ENCODE peak calls at places on chromosomes 13 and 19, in nine cellular contexts. E is Panc1, J is K562, U is GM12891, N is transverse colon, P is GM23338, L is breast epithelium, O is SK-N-SH, D is GM12892. F is an unnamed sample.

GRCh38 chr13:74871671-74872070 is 610.3 kb downstream of the TBC1D4 start:
- DNase-seq in P (no peak), O (no peak), E (no peak), N (no peak), D (no peak), L (no peak), J (no peak), U (no peak), F (no peak)

GRCh38 chr19:15449620-15450527 is at the start of gene WIZ:
- DNase-seq in P (peak), O (peak), N (peak), L (peak), U (peak), J (peak), D (peak), E (no peak), F (peak)

GRCh38 chr19:52600639-52601024 is 30.5 kb downstream of the ZNF701 start:
- DNase-seq in P (peak), U (no peak), N (peak), E (no peak), L (no peak), O (no peak), J (no peak), D (no peak), F (peak)

GRCh38 chr19:4697304-4697703 is 26.3 kb downstream of the DPP9 start:
- DNase-seq in O (no peak), N (no peak), D (no peak), L (no peak), E (no peak), P (no peak), J (no peak), U (no peak), F (no peak)

GRCh38 chr13:90197722-90198121 is 1149.8 kb upstream of the MIR17HG start:
- DNase-seq in E (no peak), D (no peak), J (no peak), L (no peak), O (no peak), U (no peak), N (no peak), P (no peak), F (no peak)

GRCh38 chr19:55257461-55258411 is 1.1 kb downstream of the PPP6R1 start:
- DNase-seq in E (no peak), D (no peak), L (no peak), U (no peak), J (peak), O (peak), N (no peak), P (peak), F (peak)

GRCh38 chr13:46614582-46614981 is 61.6 kb downstream of the LRCH1 start:
- DNase-seq in U (no peak), O (no peak), J (no peak), N (no peak), E (no peak), L (no peak), P (no peak), D (no peak), F (no peak)

GRCh38 chr13:99366075-99366987 is 59.1 kb upstream of the GPR183 start:
- DNase-seq in U (no peak), O (no peak), N (no peak), L (no peak), J (no peak), D (no peak), E (no peak), P (no peak), F (no peak)

GRCh38 chr19:29211562-29212416 is 1.2 kb downstream of the UQCRFS1 start:
- DNase-seq in J (peak), L (no peak), O (peak), E (no peak), U (no peak), D (no peak), P (peak), N (peak), F (no peak)

GRCh38 chr13:49346460-49346859 is 97.4 kb downstream of the CAB39L start:
- DNase-seq in P (no peak), J (no peak), L (no peak), N (no peak), U (no peak), D (no peak), O (no peak), E (no peak), F (no peak)

GRCh38 chr19:2462635-2463421 is 6.1 kb upstream of the LMNB2 start:
- DNase-seq in L (peak), D (no peak), E (no peak), O (peak), J (no peak), P (peak), U (no peak), N (peak), F (no peak)

GRCh38 chr13:100984349-100984748 is 309.8 kb upstream of the TMTC4 start:
- DNase-seq in E (no peak), N (no peak), U (no peak), O (no peak), L (no peak), D (no peak), J (no peak), P (no peak), F (no peak)

GRCh38 chr19:5281588-5281987 is 59.0 kb downstream of the PTPRS start:
- DNase-seq in N (peak), L (peak), U (no peak), O (peak), D (no peak), E (no peak), P (no peak), J (no peak), F (no peak)

GRCh38 chr19:10142701-10143375 is 23.1 kb upstream of the EIF3G start:
- DNase-seq in N (peak), J (no peak), E (no peak), D (no peak), L (no peak), U (no peak), O (no peak), P (no peak), F (no peak)

GRCh38 chr13:102584423-102584822 is 12.4 kb upstream of the TPP2 start:
- DNase-seq in P (no peak), E (no peak), L (no peak), D (no peak), U (no peak), O (no peak), N (no peak), J (no peak), F (peak)

GRCh38 chr19:16736709-16737108 is 17.1 kb downstream of the NWD1 start:
- DNase-seq in P (peak), O (no peak), U (no peak), D (no peak), J (no peak), N (no peak), E (no peak), L (no peak), F (no peak)

GRCh38 chr19:16714702-16715294 is 4.8 kb upstream of the NWD1 start:
- DNase-seq in U (no peak), D (peak), P (peak), E (peak), L (peak), J (peak), N (peak), O (peak), F (peak)

GRCh38 chr19:49422407-49423277 is 599 bp downstream of the PTH2 start:
- DNase-seq in N (no peak), O (peak), L (no peak), U (no peak), D (no peak), P (peak), E (no peak), J (peak), F (peak)

GRCh38 chr13:112346173-112346898 is 29.8 kb upstream of the SPACA7 start:
- DNase-seq in O (no peak), L (no peak), P (peak), U (no peak), E (no peak), N (no peak), D (no peak), J (no peak), F (no peak)

GRCh38 chr13:26061947-26062346 is 10.1 kb upstream of the SHISA2 start:
- DNase-seq in J (no peak), O (no peak), P (no peak), E (no peak), U (no peak), L (no peak), D (no peak), N (no peak), F (no peak)

GRCh38 chr19:41708481-41708880 is at the start of gene CEACAM5:
- DNase-seq in D (no peak), P (no peak), J (no peak), U (no peak), L (no peak), N (peak), E (no peak), O (no peak), F (no peak)

GRCh38 chr19:3140667-3141038 is 4.8 kb downstream of the GNA15 start:
- DNase-seq in N (no peak), O (no peak), P (no peak), U (no peak), J (no peak), D (no peak), L (no peak), E (no peak), F (no peak)

GRCh38 chr13:93151277-93151676 is 75.3 kb upstream of the GPC6 start:
- DNase-seq in P (no peak), E (no peak), J (no peak), N (no peak), D (no peak), O (no peak), L (no peak), U (no peak), F (peak)

GRCh38 chr13:31207630-31208549 is 8.1 kb downstream of the B3GLCT start:
- DNase-seq in L (no peak), O (no peak), U (no peak), J (no peak), D (no peak), E (no peak), P (no peak), N (no peak), F (no peak)

GRCh38 chr19:12527034-12527836 is 24.0 kb downstream of the ZNF564 start:
- DNase-seq in D (no peak), L (no peak), P (peak), E (no peak), U (no peak), J (no peak), N (no peak), O (no peak), F (no peak)

DNA sequence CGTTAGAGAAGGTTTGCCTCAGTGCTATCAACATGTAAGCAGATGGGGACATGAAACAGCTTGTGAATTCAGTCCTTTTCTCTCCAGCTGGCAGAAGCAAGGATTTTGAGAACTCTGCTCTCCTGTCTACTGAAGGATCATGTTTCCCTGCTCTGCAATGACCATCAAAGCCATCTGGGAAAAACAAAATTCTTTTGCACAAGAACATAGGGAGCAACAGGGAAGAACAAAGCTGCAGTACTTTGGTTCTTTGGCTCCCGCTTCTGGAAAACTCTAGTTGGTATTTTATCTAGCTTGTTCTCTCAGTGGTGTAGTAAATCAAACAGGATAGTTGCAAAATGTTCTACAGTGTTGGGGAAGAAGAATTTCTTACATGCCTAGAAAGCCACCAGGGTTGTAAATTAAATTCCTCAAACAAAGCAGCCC is 270.4 kb downstream of the ENOX1 start:
- DNase-seq in D (no peak), E (no peak), P (no peak), U (no peak), O (no peak), J (no peak), N (no peak), L (no peak), F (no peak)
- TF ChIP-seq POLR2AphosphoS5 in D (no peak), E (no peak), P (no peak), U (no peak), O (no peak), J (no peak), N (peak), L (no peak), F (no peak)

GRCh38 chr19:50488795-50489194 is 12.1 kb upstream of the GARIN5A start:
- DNase-seq in N (no peak), L (no peak), J (no peak), P (no peak), U (no peak), O (no peak), E (no peak), D (no peak), F (no peak)

GRCh38 chr19:50490991-50491472 is 14.4 kb upstream of the GARIN5A start:
- DNase-seq in U (no peak), J (no peak), D (no peak), E (no peak), P (no peak), L (no peak), N (no peak), O (no peak), F (no peak)

GRCh38 chr19:50489461-50490011 is 12.9 kb upstream of the GARIN5A start:
- DNase-seq in J (no peak), N (no peak), P (no peak), D (no peak), U (no peak), O (no peak), E (no peak), L (no peak), F (no peak)

GRCh38 chr19:50492303-50493052 is 15.8 kb upstream of the GARIN5A start:
- DNase-seq in L (no peak), U (no peak), J (peak), N (no peak), O (peak), D (no peak), E (no peak), P (no peak), F (peak)

GRCh38 chr19:50490411-50490811 is 13.8 kb upstream of the GARIN5A start:
- DNase-seq in N (no peak), D (no peak), E (no peak), J (no peak), P (no peak), O (no peak), U (no peak), L (no peak), F (no peak)
- TF ChIP-seq POLR2AphosphoS5 in N (no peak), D (no peak), E (no peak), J (no peak), P (no peak), O (no peak), U (no peak), L (no peak), F (no peak)

GRCh38 chr13:33172400-33172799 is 113.2 kb downstream of the STARD13 start:
- DNase-seq in E (no peak), N (no peak), O (no peak), P (no peak), D (no peak), U (no peak), J (no peak), L (no peak), F (no peak)
- TF ChIP-seq POLR2AphosphoS5 in E (no peak), N (peak), O (no peak), P (no peak), D (no peak), U (no peak), J (no peak), L (no peak), F (no peak)

DNA sequence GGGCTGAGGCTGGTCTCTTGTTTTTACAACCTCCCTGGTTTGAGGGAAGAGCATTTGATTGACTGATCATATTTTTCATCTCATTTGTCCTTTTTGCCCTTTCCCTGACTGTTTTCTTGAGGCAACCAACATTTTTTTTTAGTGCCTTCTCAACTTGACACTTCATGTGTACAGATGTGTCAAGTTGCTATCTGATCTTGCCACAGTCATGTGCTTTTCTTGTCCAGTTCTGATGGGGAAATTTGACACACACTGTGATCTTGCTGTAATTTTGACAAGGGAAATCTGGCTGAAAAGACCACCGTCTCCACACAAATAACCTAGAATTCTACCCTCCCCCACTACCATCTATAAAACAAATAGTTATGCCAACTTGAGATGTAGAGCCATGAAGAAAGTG is 329.6 kb downstream of the KCTD12 start:
- DNase-seq in E (no peak), J (no peak), L (no peak), U (no peak), P (no peak), D (no peak), O (no peak), N (no peak), F (no peak)
- TF ChIP-seq POLR2AphosphoS5 in E (no peak), J (no peak), L (no peak), U (no peak), P (no peak), D (no peak), O (no peak), N (no peak), F (no peak)

DNA sequence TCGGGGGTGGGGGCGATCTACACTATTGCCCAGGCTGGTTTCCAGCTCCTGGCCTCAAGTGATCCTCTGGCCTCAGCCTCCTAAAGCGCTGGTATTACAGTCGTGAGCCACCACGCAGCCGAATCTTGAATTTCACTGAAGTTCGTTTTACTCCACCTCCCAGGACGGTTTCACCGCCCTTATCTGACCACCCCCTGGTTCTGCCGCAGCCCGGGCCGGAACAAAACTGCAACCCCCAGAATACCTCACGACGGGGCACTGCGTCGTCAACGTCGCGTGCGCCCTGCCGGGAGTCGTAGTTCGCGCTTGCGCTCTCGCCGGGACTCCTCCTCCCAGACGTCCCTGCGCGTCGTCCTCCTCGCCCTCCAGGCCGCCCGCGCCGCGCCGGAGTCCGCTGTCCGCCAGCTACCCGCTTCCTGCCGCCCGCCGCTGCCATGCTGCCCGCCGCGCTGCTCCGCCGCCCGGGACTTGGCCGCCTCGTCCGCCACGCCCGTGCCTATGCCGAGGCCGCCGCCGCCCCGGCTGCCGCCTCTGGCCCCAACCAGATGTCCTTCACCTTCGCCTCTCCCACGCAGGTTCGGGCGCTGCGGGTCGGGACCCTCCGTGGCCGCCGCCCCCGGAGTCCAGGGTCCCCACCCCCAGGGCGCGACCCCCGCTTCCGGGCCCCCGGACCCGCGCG is at the start of gene ATP5F1D:
- DNase-seq in E (no peak), L (peak), N (peak), P (peak), O (peak), U (peak), J (peak), D (peak), F (peak)
- TF ChIP-seq POLR2AphosphoS5 in E (no peak), L (peak), N (peak), P (peak), O (peak), U (no peak), J (no peak), D (no peak), F (peak)

GRCh38 chr19:18006895-18007604 is 920 bp upstream of the ARRDC2 start:
- DNase-seq in U (peak), P (peak), N (peak), D (peak), L (peak), O (peak), J (peak), E (no peak), F (peak)
- TF ChIP-seq POLR2AphosphoS5 in U (no peak), P (no peak), N (peak), D (no peak), L (peak), O (no peak), J (peak), E (no peak), F (no peak)

GRCh38 chr19:1431759-1432506 is 6.3 kb upstream of the RPS15 start:
- DNase-seq in P (no peak), N (no peak), U (no peak), D (no peak), L (no peak), J (no peak), E (no peak), O (no peak), F (no peak)
- TF ChIP-seq POLR2AphosphoS5 in P (no peak), N (no peak), U (peak), D (no peak), L (no peak), J (no peak), E (no peak), O (no peak), F (peak)

DNA sequence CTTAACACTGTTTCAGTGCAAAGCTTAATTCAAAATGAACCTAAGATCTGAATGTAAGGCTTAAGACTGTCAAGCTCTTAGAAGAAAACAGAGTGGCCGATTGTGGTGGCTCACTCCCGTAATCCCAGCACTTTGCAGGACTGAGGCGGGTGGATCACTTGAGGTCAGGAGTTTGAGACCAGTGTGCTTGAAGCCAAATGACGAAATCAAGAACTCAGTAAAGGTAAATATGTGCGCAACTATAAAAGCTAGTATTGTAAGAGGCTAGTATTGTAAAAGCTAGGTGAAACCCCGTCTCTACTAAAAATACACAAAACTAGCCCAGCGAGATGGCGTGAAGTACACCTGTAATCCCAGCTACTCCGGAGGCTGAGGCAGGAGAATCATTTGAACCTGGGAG is 12.7 kb downstream of the ATP4B start:
- DNase-seq in U (no peak), O (no peak), N (peak), D (no peak), L (no peak), J (no peak), P (no peak), E (no peak), F (no peak)
- TF ChIP-seq POLR2AphosphoS5 in U (no peak), O (no peak), N (no peak), D (no peak), L (no peak), J (no peak), P (no peak), E (no peak), F (no peak)

GRCh38 chr13:22218784-22219183 is 547.9 kb downstream of the FGF9 start:
- DNase-seq in L (peak), P (no peak), U (no peak), O (no peak), J (no peak), D (no peak), N (no peak), E (no peak), F (no peak)
- TF ChIP-seq POLR2AphosphoS5 in L (no peak), P (no peak), U (no peak), O (no peak), J (no peak), D (no peak), N (no peak), E (no peak), F (no peak)

GRCh38 chr19:57105976-57106610 is 13.7 kb upstream of the USP29 start:
- DNase-seq in P (peak), L (no peak), U (no peak), D (no peak), N (no peak), J (no peak), E (no peak), O (no peak), F (no peak)

GRCh38 chr19:57099199-57099661 is 20.6 kb upstream of the USP29 start:
- DNase-seq in L (no peak), D (no peak), P (peak), E (no peak), N (peak), U (peak), J (peak), O (peak), F (peak)

GRCh38 chr19:57106646-57107235 is 13.0 kb upstream of the USP29 start:
- DNase-seq in E (no peak), D (no peak), O (peak), P (peak), N (no peak), U (no peak), L (no peak), J (no peak), F (no peak)

GRCh38 chr19:57103573-57104277 is 16.1 kb upstream of the USP29 start:
- DNase-seq in N (peak), D (no peak), E (no peak), P (peak), O (peak), J (peak), L (peak), U (peak), F (peak)
- TF ChIP-seq POLR2AphosphoS5 in N (no peak), D (no peak), E (no peak), P (no peak), O (no peak), J (no peak), L (no peak), U (no peak), F (no peak)

F was measured in HL-60.